ENCODE peak calls at places on chromosomes 6 and 20, in eight cellular contexts. W, Y, D, R, S, O, N and G are unnamed samples. For H3K27me3, the result is how much of the 10 kb centered on the place peaks cover.

GRCh38 chr6:170080828-170081368 is 210.0 kb downstream of the DLL1 start:
- DNase-seq in N (no peak), S (peak), R (no peak), Y (no peak), D (no peak), W (no peak), O (no peak), G (no peak)

GRCh38 chr6:37369321-37370196 is 15.8 kb downstream of the RNF8 start:
- DNase-seq in R (no peak), Y (no peak), O (no peak), S (no peak), W (no peak), D (no peak), N (no peak), G (no peak)

GRCh38 chr20:44287272-44288097 is 23.5 kb downstream of the FITM2 start:
- DNase-seq in S (no peak), R (no peak), N (no peak), O (no peak), W (no peak), D (no peak), Y (no peak), G (no peak)

GRCh38 chr20:20979934-20980333 is 126.2 kb downstream of the LINC00237 start:
- DNase-seq in O (no peak), S (no peak), W (no peak), Y (no peak), N (no peak), R (no peak), D (no peak), G (no peak)

GRCh38 chr6:14612016-14612415 is 494.4 kb downstream of the CD83 start:
- DNase-seq in R (no peak), S (no peak), W (no peak), Y (no peak), D (no peak), N (no peak), O (no peak), G (no peak)

GRCh38 chr6:150301871-150302800 is 66.7 kb upstream of the IYD start:
- DNase-seq in W (no peak), S (no peak), Y (no peak), N (no peak), R (no peak), O (no peak), D (no peak), G (no peak)

GRCh38 chr20:24118096-24118780 is 129.7 kb upstream of the GGTLC1 start:
- DNase-seq in D (no peak), R (no peak), O (no peak), Y (no peak), N (no peak), S (no peak), W (no peak), G (no peak)

GRCh38 chr6:129312865-129313264 is 397.1 kb downstream of the ARHGAP18 start:
- DNase-seq in Y (no peak), R (no peak), N (no peak), D (no peak), O (no peak), W (no peak), S (no peak), G (no peak)

GRCh38 chr6:109381747-109382575 is at the start of gene CD164:
- DNase-seq in S (peak), D (peak), W (peak), N (peak), Y (peak), R (peak), O (peak), G (no peak)

GRCh38 chr20:51206032-51206662 is 183.2 kb upstream of the KCNG1 start:
- DNase-seq in R (no peak), N (no peak), Y (no peak), W (no peak), O (peak), S (no peak), D (no peak), G (no peak)

GRCh38 chr6:110331816-110332215 is 26.3 kb downstream of the METTL24 start:
- DNase-seq in D (no peak), R (no peak), S (no peak), W (no peak), O (peak), Y (no peak), N (no peak), G (no peak)

GRCh38 chr20:40771308-40771610 is 82.2 kb upstream of the MAFB start:
- DNase-seq in W (no peak), O (no peak), N (no peak), D (no peak), Y (no peak), R (no peak), S (no peak), G (peak)

GRCh38 chr6:167791780-167792478 is 34.8 kb upstream of the AFDN start:
- DNase-seq in D (no peak), W (no peak), S (no peak), R (no peak), N (no peak), Y (no peak), O (no peak), G (no peak)

GRCh38 chr6:10000461-10000992 is 414.3 kb downstream of the TFAP2A start:
- DNase-seq in O (no peak), R (no peak), Y (no peak), N (no peak), S (no peak), W (no peak), D (no peak), G (no peak)

GRCh38 chr6:150189176-150189575 is 46.3 kb downstream of the PPP1R14C start:
- DNase-seq in N (no peak), R (no peak), O (peak), D (no peak), W (no peak), S (no peak), Y (no peak), G (no peak)

GRCh38 chr20:21436186-21436585 is 38.9 kb upstream of the NKX2-4 start:
- DNase-seq in W (no peak), Y (no peak), N (no peak), D (no peak), S (no peak), R (no peak), O (no peak), G (no peak)

GRCh38 chr6:44256291-44257006 is 879 bp downstream of the SLC35B2 start:
- DNase-seq in R (no peak), W (no peak), Y (no peak), D (no peak), N (peak), S (no peak), O (peak), G (no peak)

GRCh38 chr6:144989319-144990099 is 704.4 kb downstream of the UTRN start:
- DNase-seq in W (no peak), O (no peak), D (no peak), N (no peak), R (no peak), Y (no peak), S (no peak), G (no peak)

GRCh38 chr6:12844284-12845223 is 128.0 kb downstream of the PHACTR1 start:
- DNase-seq in D (no peak), N (no peak), R (no peak), S (no peak), O (peak), W (no peak), Y (no peak), G (no peak)

GRCh38 chr6:101069191-101069795 is 188.2 kb upstream of the ASCC3 start:
- DNase-seq in Y (no peak), R (no peak), W (no peak), N (no peak), S (no peak), O (no peak), D (no peak), G (no peak)

GRCh38 chr6:167650730-167651129 is 176.0 kb upstream of the AFDN start:
- DNase-seq in N (no peak), R (no peak), Y (no peak), S (no peak), D (no peak), W (no peak), O (no peak), G (no peak)

GRCh38 chr20:14178952-14179351 is 158.5 kb downstream of the FLRT3 start:
- DNase-seq in D (no peak), S (no peak), O (no peak), W (no peak), Y (no peak), R (no peak), N (no peak), G (no peak)

GRCh38 chr6:37232430-37233017 is 25.0 kb upstream of the TBC1D22B start:
- DNase-seq in R (no peak), O (no peak), W (no peak), S (no peak), Y (no peak), N (no peak), D (no peak), G (no peak)

GRCh38 chr6:26249959-26250805 is 114.8 kb upstream of the BTN3A2 start:
- DNase-seq in W (peak), S (peak), D (peak), R (peak), N (peak), O (peak), Y (no peak), G (no peak)

GRCh38 chr6:154615483-154616025 is 105.1 kb upstream of the CNKSR3 start:
- DNase-seq in D (peak), O (peak), W (peak), Y (no peak), S (peak), R (no peak), N (no peak), G (no peak)

GRCh38 chr6:144447487-144447886 is 162.4 kb downstream of the UTRN start:
- DNase-seq in O (no peak), Y (no peak), S (no peak), N (no peak), D (no peak), W (no peak), R (no peak), G (no peak)

GRCh38 chr6:17103715-17104114 is 1.9 kb downstream of the STMND1 start:
- DNase-seq in D (no peak), N (no peak), O (peak), Y (no peak), R (no peak), W (no peak), S (no peak), G (no peak)
- TF ChIP-seq CTCF in D (no peak), N (no peak), O (peak), Y (no peak), R (no peak), W (no peak), S (no peak), G (no peak)

GRCh38 chr20:46285740-46286139 is 22.6 kb downstream of the CDH22 start:
- DNase-seq in Y (no peak), W (no peak), O (no peak), S (no peak), R (no peak), D (no peak), N (no peak), G (no peak)

GRCh38 chr20:46282669-46283068 is 25.6 kb downstream of the CDH22 start:
- DNase-seq in R (no peak), O (no peak), S (no peak), W (no peak), D (no peak), Y (no peak), N (no peak), G (no peak)

GRCh38 chr20:46284028-46284427 is 24.3 kb downstream of the CDH22 start:
- DNase-seq in O (no peak), Y (no peak), R (no peak), W (no peak), N (no peak), D (no peak), S (no peak), G (no peak)

GRCh38 chr20:46285072-46285471 is 23.2 kb downstream of the CDH22 start:
- DNase-seq in Y (no peak), R (no peak), D (no peak), W (no peak), S (no peak), O (no peak), N (no peak), G (no peak)

GRCh38 chr20:46283426-46283825 is 24.9 kb downstream of the CDH22 start:
- DNase-seq in O (no peak), D (no peak), Y (no peak), R (no peak), N (no peak), S (no peak), W (no peak), G (no peak)
- H3K27me3 ChIP-seq in O (under half), D (under half), Y (under half), R (under half), N (under half), S (under half), W (under half), G (under half)

GRCh38 chr20:18794428-18794787 is 19.2 kb upstream of the SCP2D1 start:
- DNase-seq in O (no peak), D (no peak), Y (no peak), N (no peak), S (no peak), R (no peak), W (no peak), G (no peak)
- TF ChIP-seq CTCF in O (no peak), D (no peak), Y (no peak), N (no peak), S (no peak), R (no peak), W (no peak), G (no peak)

DNA sequence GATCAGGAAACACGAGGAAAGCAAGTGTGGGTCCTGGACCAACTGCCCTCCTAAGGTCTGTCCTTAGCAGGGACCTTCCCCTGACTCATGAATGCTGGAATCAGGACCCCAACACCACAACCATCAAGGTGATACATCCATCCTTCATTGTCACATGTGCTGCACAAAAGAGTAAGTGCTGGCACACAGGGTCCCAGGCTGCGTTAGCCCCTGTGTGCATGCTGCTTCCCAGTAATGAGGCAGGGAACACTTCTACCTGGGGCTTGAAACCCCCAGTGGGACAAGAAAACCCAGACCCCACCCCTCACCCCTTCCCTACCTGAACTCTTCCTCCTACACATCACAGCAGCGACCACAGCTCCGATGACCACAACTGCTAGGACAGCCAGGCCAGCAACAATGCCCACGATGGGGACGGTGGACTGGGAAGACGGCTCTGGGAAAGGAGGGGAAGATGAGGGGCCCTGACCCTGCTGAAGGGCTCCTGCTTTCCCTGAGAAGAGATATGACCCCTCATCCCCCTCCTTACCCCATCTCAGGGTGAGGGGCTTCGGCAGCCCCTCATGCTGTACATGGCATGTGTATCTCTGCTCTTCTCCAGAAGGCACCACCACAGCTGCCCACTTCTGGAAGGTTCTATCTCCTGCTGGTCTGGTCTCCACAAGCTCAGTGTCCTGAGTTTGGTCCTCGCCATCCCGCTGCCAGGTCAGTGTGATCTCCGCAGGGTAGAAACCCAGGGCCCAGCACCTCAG is 2.0 kb downstream of the HLA-B start:
- DNase-seq in O (no peak), W (no peak), S (no peak), R (no peak), Y (no peak), D (no peak), N (peak), G (no peak)
- H3K27me3 ChIP-seq in O (under half), W (under half), S (under half), R (under half), Y (under half), D (under half), N (under half), G (under half)

DNA sequence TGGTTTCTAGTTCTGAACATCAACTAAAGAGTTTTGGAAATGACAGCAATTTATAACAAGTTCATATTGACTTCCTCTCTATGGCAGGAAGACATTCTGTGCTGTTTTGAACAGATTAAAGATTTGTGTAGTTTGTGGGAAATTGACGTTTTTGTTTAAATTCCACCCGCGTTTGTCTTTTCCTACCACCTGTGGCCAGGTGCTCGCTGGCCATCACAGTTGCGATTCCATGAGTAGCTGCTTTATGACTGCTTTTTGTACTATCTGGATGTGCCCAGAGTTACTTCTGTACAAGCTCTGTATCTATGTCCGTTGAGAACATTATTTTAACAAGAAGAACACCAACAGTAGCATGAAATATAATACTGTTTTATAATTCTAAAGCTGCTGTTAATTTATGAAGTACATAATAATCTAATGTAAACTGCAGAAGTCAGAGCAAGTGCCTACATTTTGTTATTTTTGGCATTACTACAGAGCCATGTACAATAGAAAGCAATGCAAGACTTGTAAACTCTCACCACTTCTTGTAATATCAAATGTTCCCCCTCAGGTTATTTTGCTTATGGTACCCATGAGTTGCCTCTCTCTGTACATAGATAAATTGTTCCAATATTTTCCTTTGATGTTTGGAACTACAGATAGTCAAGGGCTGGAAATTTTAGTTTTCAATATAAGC is 33.5 kb downstream of the ZBTB2 start:
- DNase-seq in W (no peak), Y (no peak), N (no peak), R (no peak), O (no peak), D (no peak), S (no peak), G (no peak)
- TF ChIP-seq CTCF in W (no peak), Y (no peak), N (no peak), R (no peak), O (no peak), D (no peak), S (no peak), G (no peak)

GRCh38 chr20:57161478-57162194 is 104.8 kb downstream of the BMP7 start:
- DNase-seq in W (no peak), D (no peak), Y (no peak), S (no peak), R (no peak), N (no peak), O (no peak), G (no peak)

GRCh38 chr20:57160985-57161384 is 105.5 kb downstream of the BMP7 start:
- DNase-seq in D (no peak), O (no peak), W (no peak), S (no peak), R (no peak), N (no peak), Y (no peak), G (no peak)

GRCh38 chr20:57159193-57159851 is 107.1 kb downstream of the BMP7 start:
- DNase-seq in W (no peak), N (no peak), O (peak), Y (no peak), S (no peak), R (no peak), D (no peak), G (no peak)

GRCh38 chr20:57158474-57158873 is 108.0 kb downstream of the BMP7 start:
- DNase-seq in D (no peak), S (no peak), W (no peak), O (no peak), Y (no peak), N (no peak), R (no peak), G (no peak)

DNA sequence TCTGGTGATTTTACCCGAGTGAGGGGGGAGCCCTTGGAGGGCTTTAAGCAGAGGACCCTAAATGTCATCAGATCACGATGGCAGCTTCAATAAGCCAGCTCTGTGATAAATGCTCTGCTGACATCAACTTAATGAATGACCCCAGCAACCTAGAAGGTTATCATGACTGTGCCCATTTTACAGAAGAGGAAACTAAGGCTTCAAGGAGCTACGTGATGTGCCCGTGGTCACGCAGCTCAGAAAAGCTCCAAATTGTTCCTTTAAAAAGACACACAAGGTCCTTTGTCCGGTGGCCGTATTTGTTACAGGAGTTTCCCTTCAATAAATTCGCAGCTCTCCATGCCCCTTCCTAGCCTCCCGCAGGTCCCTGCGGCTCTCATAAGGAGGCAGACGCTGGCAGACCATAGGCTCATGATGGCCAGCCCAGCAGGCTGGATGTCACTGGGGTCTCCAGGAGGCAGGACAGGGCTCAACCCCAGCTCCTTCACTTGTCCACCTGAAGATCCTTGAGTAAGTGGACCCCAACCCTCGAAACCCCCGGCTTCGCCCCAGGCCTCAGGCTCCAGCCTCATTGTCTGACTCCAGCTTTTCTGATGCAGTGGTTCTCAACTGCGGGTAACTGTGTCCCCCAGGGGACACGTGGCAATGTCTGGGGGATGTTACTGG is 106.4 kb downstream of the BMP7 start:
- DNase-seq in O (no peak), N (no peak), D (no peak), S (no peak), Y (no peak), W (no peak), R (no peak), G (no peak)
- H3K27me3 ChIP-seq in O (under half), N (under half), D (under half), S (under half), Y (under half), W (under half), R (under half), G (under half)